ENCODE peak calls at places on chromosome 22, in seven cellular contexts. D is Calu3; V is activated CD4-positive, alpha-beta T cell treated with anti-CD3 and anti-CD28 coated beads, Interleukin-2, amount 50 U/mL, for 48 hours; P is stimulated activated CD8-positive, alpha-beta memory T cell treated with anti-CD3 and anti-CD28 coated beads, Interleukin-7, amount 100 ng/mL, for 1 hour; Z is ELF-1; M is AG09309; X is NCI-H1105 treated with DMSO at 0.1 percent for 48 hours. F is an unnamed sample.

GRCh38 chr22:36413022-36413770 is 25.4 kb upstream of the MYH9 start:
- DNase-seq in D (no peak), V (no peak), P (no peak), Z (no peak), M (no peak), X (no peak), F (no peak)

GRCh38 chr22:43315687-43316217 is 27.4 kb downstream of the SCUBE1 start:
- DNase-seq in D (no peak), V (no peak), P (no peak), Z (no peak), M (no peak), X (no peak), F (no peak)

GRCh38 chr22:48973694-48974041 is 854.0 kb downstream of the BRD1 start:
- DNase-seq in D (no peak), V (no peak), P (no peak), Z (no peak), M (no peak), X (no peak), F (no peak)

GRCh38 chr22:50274311-50274710 is 4.1 kb upstream of the MAPK11 start:
- DNase-seq in D (peak), V (peak), P (no peak), Z (peak), M (no peak), X (peak), F (no peak)

GRCh38 chr22:27430799-27431480 is 370.6 kb downstream of the MN1 start:
- DNase-seq in D (no peak), V (no peak), P (no peak), Z (peak), M (no peak), X (no peak), F (no peak)

GRCh38 chr22:23281406-23282088 is 101.2 kb downstream of the BCR start:
- DNase-seq in D (peak), V (peak), P (peak), Z (peak), M (peak), X (peak), F (no peak)

GRCh38 chr22:44755956-44756361 is 3.6 kb downstream of the ARHGAP8 start:
- DNase-seq in D (peak), V (no peak), P (no peak), Z (peak), M (no peak), X (no peak), F (no peak)

GRCh38 chr22:25447067-25447688 is 117.3 kb upstream of the GRK3 start:
- DNase-seq in D (no peak), V (no peak), P (no peak), Z (no peak), M (no peak), X (no peak), F (no peak)